ENCODE peak calls at places on chromosomes 1 and 21, in nine cellular contexts. J is DMS79; E is amniotic stem cell; Q is Daoy; W is epithelial cell of prostate; Y is mesendoderm; A is GM20000; N is activated CD4-positive, alpha-beta T cell treated with anti-CD3 and anti-CD28 coated beads for 48 hours; L is iris pigment epithelial cell. C is an unnamed sample.

GRCh38 chr21:33078907-33079582 is 9.1 kb downstream of the OLIG1 start:
- DNase-seq in E (no peak), L (peak; percentile 73), Y (peak; percentile 49), N (peak; percentile 53), Q (peak; percentile 94), J (no peak), W (peak; percentile 74), A (peak; percentile 87), C (no peak)

GRCh38 chr1:219247441-219247840 is 73.8 kb downstream of the LYPLAL1 start:
- DNase-seq in A (no peak), L (peak; percentile 16), W (no peak), Y (no peak), E (no peak), J (no peak), Q (no peak), N (no peak), C (no peak)

GRCh38 chr1:18515120-18515667 is 34.5 kb downstream of the KLHDC7A start:
- DNase-seq in J (no peak), N (no peak), A (no peak), Q (no peak), L (no peak), Y (no peak), E (no peak), W (no peak), C (no peak)

GRCh38 chr1:201769966-201770365 is 59.0 kb upstream of the IPO9 start:
- DNase-seq in E (no peak), J (no peak), Q (peak; percentile 71), N (no peak), L (peak; percentile 89), Y (no peak), W (no peak), A (no peak), C (no peak)

GRCh38 chr1:53498555-53499142 is 39.5 kb downstream of the DMRTB1 start:
- DNase-seq in N (no peak), E (no peak), Q (peak; percentile 65), L (peak; percentile 43), Y (no peak), A (no peak), J (no peak), W (no peak), C (no peak)

GRCh38 chr1:11650331-11650991 is 3.8 kb downstream of the FBXO2 start:
- DNase-seq in Y (peak; percentile 85), Q (peak; percentile 94), A (peak; percentile 83), J (peak; percentile 13), N (peak; percentile 88), E (peak; percentile 20), W (no peak), L (peak; percentile 64), C (peak; percentile 60)

GRCh38 chr21:41255190-41255589 is 61.4 kb upstream of the FAM3B start:
- DNase-seq in N (no peak), Y (no peak), L (no peak), W (no peak), E (no peak), J (no peak), A (no peak), Q (no peak), C (no peak)

GRCh38 chr1:76012341-76013208 is 62.0 kb upstream of the ST6GALNAC3 start:
- DNase-seq in N (no peak), J (no peak), Q (no peak), A (no peak), W (no peak), E (no peak), L (no peak), Y (no peak), C (no peak)

GRCh38 chr1:13730751-13731482 is 30.9 kb downstream of the PRDM2 start:
- DNase-seq in A (peak; percentile 82), Y (no peak), L (peak; percentile 50), Q (no peak), J (peak; percentile 39), N (peak; percentile 86), W (no peak), E (no peak), C (peak; percentile 82)

C was measured in T follicular helper cell.